ENCODE peak calls at places on chromosomes 1 and 21, in nine cellular contexts. K is heart left ventricle, Q is endothelial cell, V is astrocyte, N is nephron progenitor cell, E is fibroblast of the aortic adventitia, X is AG09319, H is ascending aorta, I is cardiac fibroblast. G is an unnamed sample.

GRCh38 chr1:110343249-110343648 is 4.1 kb downstream of the RBM15 start:
- DNase-seq in K (no peak), N (no peak), I (no peak), X (no peak), H (no peak), V (no peak), Q (no peak), E (no peak), G (no peak)

GRCh38 chr21:45542242-45542666 is at the start of gene SLC19A1:
- DNase-seq in X (no peak), H (peak), V (no peak), N (peak), Q (peak), K (peak), I (peak), E (peak), G (peak)

GRCh38 chr1:183227963-183228649 is 42.0 kb downstream of the LAMC2 start:
- DNase-seq in K (peak), E (peak), X (no peak), N (peak), I (peak), V (no peak), H (peak), Q (peak), G (peak)

GRCh38 chr1:247113094-247113497 is 8.9 kb upstream of the ZNF669 start:
- DNase-seq in X (no peak), K (no peak), H (no peak), I (no peak), V (peak), Q (no peak), N (no peak), E (peak), G (no peak)

GRCh38 chr1:43936470-43937151 is 3.0 kb downstream of the ARTN start:
- DNase-seq in X (no peak), N (peak), K (peak), V (no peak), I (peak), E (peak), H (no peak), Q (peak), G (no peak)

GRCh38 chr1:227898502-227899140 is 49.1 kb downstream of the WNT9A start:
- DNase-seq in X (no peak), H (peak), E (no peak), I (no peak), V (no peak), K (peak), Q (peak), N (no peak), G (peak)

GRCh38 chr1:9181990-9182783 is 52.4 kb upstream of the H6PD start:
- DNase-seq in V (no peak), E (peak), Q (peak), H (no peak), K (no peak), N (peak), X (no peak), I (peak), G (no peak)

GRCh38 chr1:174414205-174414604 is 33.6 kb upstream of the GPR52 start:
- DNase-seq in I (no peak), N (no peak), E (no peak), K (no peak), Q (no peak), X (no peak), V (no peak), H (no peak), G (no peak)

GRCh38 chr1:153697873-153698647 is 19.6 kb downstream of the NPR1 start:
- DNase-seq in E (peak), Q (peak), H (peak), K (peak), X (no peak), N (peak), V (peak), I (peak), G (peak)

DNA sequence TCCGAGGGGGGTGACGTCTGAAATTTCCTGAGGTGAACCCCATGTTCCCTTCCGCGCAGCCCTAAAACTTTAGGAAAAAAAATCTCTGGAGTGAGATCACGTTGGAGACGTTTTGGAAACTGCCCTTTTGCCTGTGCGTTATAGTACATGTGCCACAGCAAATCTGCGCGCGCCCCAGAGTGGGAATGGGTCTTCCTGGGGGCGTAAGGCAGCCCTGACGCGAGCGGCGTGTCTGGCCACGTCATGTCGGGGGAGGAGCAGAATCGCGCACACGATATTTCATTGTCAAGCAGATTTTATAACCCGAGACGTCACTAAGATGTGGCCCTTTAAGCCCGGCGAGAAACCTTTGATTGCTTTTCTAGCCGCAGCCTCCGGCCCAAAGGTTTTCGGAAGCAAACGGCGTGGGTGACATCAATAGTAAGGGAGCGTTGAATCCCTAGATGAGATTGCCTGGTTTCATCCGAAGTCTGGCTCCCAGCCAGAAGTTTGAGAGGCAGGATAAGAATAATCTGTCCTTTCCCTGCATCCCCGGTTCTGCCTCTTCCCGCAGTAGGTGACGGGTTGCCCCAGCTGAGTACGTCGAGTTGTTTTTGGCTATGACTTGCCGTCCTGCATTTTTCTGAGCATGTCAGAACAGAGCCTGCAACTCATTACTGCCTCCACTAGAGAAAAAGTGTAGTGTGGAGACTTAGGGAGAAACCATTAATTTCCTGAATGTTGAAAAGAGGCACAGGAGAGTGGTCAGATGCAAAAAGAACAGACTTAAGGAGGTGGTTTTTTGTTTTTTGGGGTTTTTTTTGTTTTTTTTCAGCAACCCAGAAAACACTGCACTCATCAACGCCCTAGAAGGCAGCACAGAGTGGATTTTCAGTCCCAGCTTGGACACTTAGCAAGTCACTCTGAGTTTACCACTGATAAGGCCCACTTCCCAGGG is 800 bp upstream of the PMVK start:
- DNase-seq in X (peak), H (peak), V (peak), Q (peak), E (peak), K (peak), N (peak), I (peak), G (peak)
- TF ChIP-seq CTCF in X (peak), H (peak), V (peak), Q (no peak), E (peak), K (peak), N (no peak), I (peak), G (no peak)

GRCh38 chr1:217911908-217912307 is 280.8 kb downstream of the SPATA17 start:
- DNase-seq in X (no peak), N (no peak), H (no peak), E (no peak), I (no peak), K (no peak), Q (no peak), V (no peak), G (no peak)
- TF ChIP-seq CTCF in X (no peak), N (no peak), H (no peak), E (peak), I (no peak), K (no peak), Q (no peak), V (no peak), G (peak)

GRCh38 chr1:226649780-226650179 is 89.3 kb downstream of the ITPKB start:
- DNase-seq in X (no peak), N (no peak), Q (peak), V (no peak), E (peak), H (no peak), I (peak), K (no peak), G (no peak)
- TF ChIP-seq CTCF in X (peak), N (no peak), Q (no peak), V (no peak), E (peak), H (peak), I (peak), K (peak), G (no peak)

GRCh38 chr1:167342846-167343245 is 122.2 kb downstream of the POU2F1 start:
- DNase-seq in K (no peak), Q (no peak), V (no peak), X (no peak), I (no peak), E (no peak), N (no peak), H (no peak), G (no peak)
- TF ChIP-seq CTCF in K (no peak), Q (no peak), V (no peak), X (no peak), I (no peak), E (no peak), N (no peak), H (no peak), G (peak)

GRCh38 chr1:32998997-32999396 is 34.4 kb upstream of the RNF19B start:
- DNase-seq in N (no peak), X (no peak), V (no peak), E (peak), K (peak), Q (no peak), H (no peak), I (peak), G (no peak)
- TF ChIP-seq CTCF in N (no peak), X (no peak), V (no peak), E (no peak), K (no peak), Q (no peak), H (no peak), I (no peak), G (no peak)

DNA sequence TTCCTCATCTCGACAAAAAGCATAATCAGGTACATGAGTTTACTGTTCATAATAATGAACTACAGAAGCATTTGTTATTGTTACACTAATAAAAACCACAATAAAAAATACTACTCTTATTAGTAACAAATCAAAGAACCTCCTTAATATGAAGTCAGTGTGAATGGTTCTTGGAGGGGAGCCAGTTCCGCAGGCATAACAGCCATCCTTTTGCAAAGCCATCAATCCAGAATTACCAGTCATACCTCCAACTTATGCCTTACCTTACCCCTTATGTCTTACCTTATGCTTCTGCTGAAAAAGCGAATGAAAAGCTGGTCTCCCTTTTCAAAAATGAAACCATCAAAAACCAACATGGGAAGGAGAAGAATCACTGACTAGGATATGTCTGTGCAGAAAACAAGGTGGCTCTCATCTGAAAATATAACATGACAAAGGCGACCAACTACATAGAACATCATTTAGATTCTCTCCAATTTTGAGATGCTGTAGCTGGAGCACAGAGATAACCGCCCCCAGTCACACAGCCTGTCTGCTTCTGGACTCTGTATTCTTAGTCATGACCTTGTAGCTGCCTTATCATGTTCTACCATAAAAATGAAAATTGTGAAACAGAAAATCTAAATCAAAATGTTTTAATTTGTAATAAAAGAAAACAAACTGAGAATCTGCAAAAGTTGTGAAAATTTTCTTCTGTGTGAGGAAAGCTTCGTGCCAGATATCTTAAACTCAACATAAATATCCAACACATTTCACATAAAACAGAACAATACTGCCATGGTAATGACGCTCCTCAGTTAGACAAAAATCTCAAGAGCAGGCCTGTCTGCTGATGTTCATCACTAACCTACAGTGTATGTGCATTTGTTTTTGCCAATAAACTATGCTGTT is 438.2 kb downstream of the SMYD3 start:
- DNase-seq in I (no peak), K (no peak), E (no peak), V (no peak), N (no peak), H (no peak), X (no peak), Q (no peak), G (no peak)
- TF ChIP-seq CTCF in I (no peak), K (no peak), E (no peak), V (no peak), N (no peak), H (no peak), X (no peak), Q (no peak), G (no peak)

GRCh38 chr1:224481601-224482000 is 47.0 kb upstream of the WDR26 start:
- DNase-seq in K (no peak), N (no peak), Q (no peak), H (no peak), V (no peak), I (no peak), X (no peak), E (no peak), G (no peak)

GRCh38 chr1:224486801-224487583 is 52.4 kb upstream of the WDR26 start:
- DNase-seq in V (no peak), H (no peak), Q (no peak), K (no peak), X (no peak), I (no peak), N (no peak), E (no peak), G (no peak)

DNA sequence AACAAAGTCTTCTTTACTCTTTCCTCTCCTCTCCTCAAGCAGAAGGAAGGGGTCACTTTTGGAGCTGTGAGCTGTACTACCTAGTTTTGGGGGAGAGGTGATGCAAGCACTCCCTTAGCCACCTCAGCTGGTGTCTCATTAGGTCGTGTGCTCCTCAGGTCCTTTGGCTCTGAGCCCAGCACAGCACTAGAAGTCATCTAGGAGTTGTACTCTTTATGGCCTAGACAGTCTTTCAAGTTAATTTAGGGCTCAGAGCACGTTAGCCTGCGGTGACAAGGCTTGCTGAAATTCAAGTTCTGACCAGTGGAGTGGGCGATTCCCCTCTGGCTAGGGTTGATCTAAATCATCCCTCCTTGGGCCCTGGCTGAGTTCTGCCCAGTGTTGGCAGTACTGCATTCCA is 48.0 kb upstream of the WDR26 start:
- DNase-seq in H (no peak), V (no peak), E (no peak), I (no peak), Q (no peak), N (no peak), X (no peak), K (no peak), G (no peak)
- TF ChIP-seq CTCF in H (no peak), V (no peak), E (no peak), I (no peak), Q (no peak), N (no peak), X (no peak), K (no peak), G (no peak)

DNA sequence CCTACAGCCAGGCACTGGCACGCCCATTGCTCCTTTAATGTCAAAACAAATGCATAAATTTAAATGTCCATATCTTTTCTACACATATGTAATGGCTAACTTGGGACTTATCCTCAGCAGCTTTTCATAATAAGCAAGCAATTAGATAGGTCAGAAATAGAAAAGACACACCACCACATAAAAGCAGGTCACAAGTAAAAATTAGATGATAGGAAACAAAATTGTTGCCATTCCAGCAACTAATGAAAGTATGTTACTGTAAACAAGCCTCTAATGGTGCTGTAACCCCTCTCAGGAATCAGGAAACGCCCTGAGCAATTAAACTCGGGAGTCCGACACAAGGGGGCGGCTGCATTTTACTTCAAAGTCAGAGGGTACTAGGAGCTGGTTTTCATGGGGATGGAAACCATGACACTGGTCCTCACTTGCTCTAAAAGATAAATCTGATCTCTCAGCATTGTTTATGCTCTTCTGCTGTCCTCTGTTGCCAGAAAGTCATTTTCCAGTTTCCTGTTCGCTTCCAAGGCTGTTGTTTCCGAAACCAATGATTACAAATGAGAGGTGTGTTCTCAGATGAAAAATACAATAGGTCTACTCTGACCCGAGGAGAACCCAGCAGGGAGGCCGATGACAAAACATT is 93.4 kb downstream of the TGFBR3 start:
- DNase-seq in Q (no peak), N (no peak), K (no peak), X (no peak), H (no peak), E (no peak), V (no peak), I (no peak), G (no peak)
- TF ChIP-seq CTCF in Q (no peak), N (no peak), K (no peak), X (no peak), H (no peak), E (no peak), V (no peak), I (no peak), G (no peak)

GRCh38 chr21:30268608-30269197 is 14.0 kb downstream of the KRTAP24-1 start:
- DNase-seq in E (no peak), H (no peak), V (no peak), K (no peak), I (no peak), Q (no peak), N (no peak), X (no peak), G (no peak)
- TF ChIP-seq CTCF in E (no peak), H (no peak), V (no peak), K (no peak), I (no peak), Q (peak), N (no peak), X (no peak), G (no peak)

DNA sequence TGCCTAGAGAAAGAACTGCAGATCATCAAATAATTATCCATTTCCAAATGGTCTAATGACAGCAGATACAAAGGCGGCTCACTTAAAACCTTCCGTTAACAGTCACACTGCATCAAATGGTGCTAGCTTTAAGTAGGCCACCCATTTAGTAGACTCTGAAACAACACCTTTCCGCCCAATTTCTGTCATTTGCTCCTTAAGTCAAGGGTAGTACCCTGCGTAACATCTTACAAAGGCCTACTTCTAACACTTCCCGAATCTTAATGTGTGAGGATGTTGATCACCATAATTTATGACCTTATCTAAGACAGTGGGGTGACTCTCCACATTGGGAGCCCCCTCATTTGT is 684 bp upstream of the RALGPS2 start:
- DNase-seq in X (no peak), E (no peak), K (no peak), I (no peak), Q (no peak), H (no peak), N (no peak), V (no peak), G (no peak)
- TF ChIP-seq CTCF in X (no peak), E (no peak), K (no peak), I (no peak), Q (no peak), H (no peak), N (no peak), V (no peak), G (no peak)

G was measured in right atrium auricular region.